ENCODE peak calls at places on chromosomes 5 and 9, in seven cellular contexts. T, V, Q, B, F, R and G are unnamed samples.

GRCh38 chr5:61538722-61539501 is 206.9 kb downstream of the ZSWIM6 start:
- DNase-seq in V (no peak), R (peak; percentile 64), B (no peak), Q (no peak), T (no peak), F (no peak), G (no peak)

GRCh38 chr5:14665949-14666741 is 1.6 kb downstream of the OTULIN start:
- DNase-seq in Q (peak; percentile 33), V (no peak), R (peak; percentile 31), F (peak; percentile 44), T (no peak), B (peak; percentile 42), G (no peak)

GRCh38 chr5:81022688-81023084 is 62.5 kb downstream of the RASGRF2 start:
- DNase-seq in R (peak; percentile 95), T (no peak), V (no peak), B (peak; percentile 23), F (no peak), Q (no peak), G (no peak)

GRCh38 chr5:147935032-147935431 is 28.7 kb upstream of the C5orf46 start:
- DNase-seq in V (peak; percentile 15), R (peak; percentile 85), B (peak; percentile 78), Q (peak; percentile 62), T (no peak), F (peak; percentile 54), G (peak; percentile 11)

GRCh38 chr5:14816999-14817761 is 54.4 kb downstream of the ANKH start:
- DNase-seq in F (peak; percentile 18), B (no peak), R (no peak), V (no peak), T (no peak), Q (peak; percentile 93), G (no peak)

GRCh38 chr5:38994329-38994927 is 79.8 kb downstream of the RICTOR start:
- DNase-seq in B (peak; percentile 81), R (peak; percentile 78), T (no peak), Q (peak; percentile 76), F (peak; percentile 77), V (no peak), G (peak; percentile 26)

GRCh38 chr5:125412561-125413535 is 666.4 kb upstream of the ZNF608 start:
- DNase-seq in R (peak; percentile 41), B (peak; percentile 96), Q (peak; percentile 91), V (peak; percentile 56), F (peak; percentile 96), T (peak; percentile 87), G (peak; percentile 80)

GRCh38 chr9:111916234-111916645 is 19.6 kb downstream of the UGCG start:
- DNase-seq in Q (no peak), R (no peak), B (no peak), F (peak; percentile 40), V (no peak), T (no peak), G (no peak)

GRCh38 chr9:107684224-107684623 is 194.7 kb upstream of the KLF4 start:
- DNase-seq in T (no peak), R (no peak), F (peak; percentile 73), Q (peak; percentile 59), B (peak; percentile 21), V (no peak), G (no peak)

GRCh38 chr5:171342362-171343111 is 33.5 kb downstream of the TLX3 start:
- DNase-seq in R (peak; percentile 86), F (peak; percentile 71), B (peak; percentile 77), T (peak; percentile 62), Q (peak; percentile 71), V (no peak), G (no peak)

GRCh38 chr5:180910735-180911134 is 11.8 kb downstream of the BTNL8 start:
- DNase-seq in B (peak; percentile 8), F (no peak), V (no peak), T (no peak), R (no peak), Q (no peak), G (no peak)

GRCh38 chr9:88660611-88661010 is 125.6 kb downstream of the NXNL2 start:
- DNase-seq in V (peak; percentile 10), F (peak; percentile 51), Q (peak; percentile 43), T (peak; percentile 64), B (peak; percentile 79), R (peak; percentile 48), G (no peak)

GRCh38 chr5:67198917-67199316 is 2.3 kb upstream of the CD180 start:
- DNase-seq in Q (no peak), F (no peak), V (no peak), T (no peak), R (no peak), B (no peak), G (no peak)

GRCh38 chr5:160081495-160081894 is 37.8 kb downstream of the PWWP2A start:
- DNase-seq in F (no peak), T (no peak), V (no peak), Q (no peak), R (no peak), B (no peak), G (no peak)

GRCh38 chr5:56099346-56099745 is 104.6 kb upstream of the IL6ST start:
- DNase-seq in V (no peak), B (no peak), T (no peak), R (peak; percentile 71), Q (peak; percentile 56), F (peak; percentile 35), G (no peak)

GRCh38 chr5:145562931-145563330 is 272.2 kb downstream of the PRELID2 start:
- DNase-seq in T (no peak), B (peak; percentile 33), Q (no peak), R (no peak), F (no peak), V (no peak), G (no peak)

GRCh38 chr5:139592289-139592688 is 31.1 kb downstream of the UBE2D2 start:
- DNase-seq in F (no peak), Q (no peak), B (no peak), V (no peak), T (no peak), R (no peak), G (no peak)

GRCh38 chr9:91555132-91555531 is 131.5 kb upstream of the NFIL3 start:
- DNase-seq in R (no peak), B (no peak), Q (peak; percentile 55), F (no peak), V (no peak), T (no peak), G (no peak)

GRCh38 chr9:119509291-119509905 is 140.2 kb upstream of the BRINP1 start:
- DNase-seq in Q (no peak), R (no peak), B (no peak), F (no peak), T (no peak), V (no peak), G (no peak)

GRCh38 chr5:38557309-38557710 is 864 bp upstream of the LIFR start:
- DNase-seq in Q (no peak), T (no peak), F (no peak), V (no peak), R (no peak), B (no peak), G (no peak)

GRCh38 chr9:36163049-36163839 is 5.9 kb upstream of the CCIN start:
- DNase-seq in Q (peak; percentile 86), B (peak; percentile 98), F (peak; percentile 84), R (no peak), V (peak; percentile 78), T (peak; percentile 92), G (no peak)

GRCh38 chr5:34501840-34502239 is 154.3 kb upstream of the RAI14 start:
- DNase-seq in V (no peak), T (no peak), Q (no peak), F (no peak), R (no peak), B (no peak), G (no peak)

GRCh38 chr5:112551437-112552018 is 132.5 kb upstream of the EPB41L4A start:
- DNase-seq in B (peak; percentile 62), R (peak; percentile 84), F (peak; percentile 66), T (no peak), Q (peak; percentile 72), V (no peak), G (peak; percentile 51)

GRCh38 chr5:116042375-116042774 is 10.1 kb downstream of the ARL14EPL start:
- DNase-seq in V (no peak), B (no peak), R (no peak), Q (no peak), T (no peak), F (no peak), G (no peak)

GRCh38 chr5:68565427-68565826 is 349.9 kb downstream of the PIK3R1 start:
- DNase-seq in B (no peak), R (no peak), Q (no peak), V (no peak), T (no peak), F (no peak), G (no peak)

GRCh38 chr5:142600611-142601360 is 85.1 kb downstream of the FGF1 start:
- DNase-seq in R (peak; percentile 91), Q (peak; percentile 91), T (no peak), B (no peak), F (peak; percentile 93), V (no peak), G (no peak)

GRCh38 chr5:79111960-79112702 is 522 bp downstream of the BHMT start:
- DNase-seq in R (no peak), V (no peak), Q (no peak), T (peak; percentile 33), F (no peak), B (no peak), G (no peak)

GRCh38 chr5:178335287-178336030 is 102.9 kb upstream of the PHYKPL start:
- DNase-seq in B (no peak), F (no peak), V (no peak), T (no peak), R (no peak), Q (no peak), G (no peak)
- H2AK5ac ChIP-seq in B (no peak overlapping the region), F (no peak overlapping the region), V (no peak overlapping the region), T (no peak overlapping the region), R (no peak overlapping the region), Q (no peak overlapping the region), G (no peak overlapping the region)

GRCh38 chr5:113864437-113864836 is 350.9 kb downstream of the YTHDC2 start:
- DNase-seq in F (no peak), R (no peak), V (no peak), T (no peak), B (no peak), Q (no peak), G (no peak)
- H4K8ac ChIP-seq in F (no peak overlapping the region), R (no peak overlapping the region), V (no peak overlapping the region), T (no peak overlapping the region), B (no peak overlapping the region), Q (no peak overlapping the region), G (no peak overlapping the region)

GRCh38 chr5:82044015-82044414 is 72.2 kb downstream of the ATG10 start:
- DNase-seq in T (no peak), Q (no peak), V (no peak), B (no peak), F (no peak), R (no peak), G (no peak)
- H2AK5ac ChIP-seq in T (no peak overlapping the region), Q (no peak overlapping the region), V (no peak overlapping the region), B (no peak overlapping the region), F (no peak overlapping the region), R (no peak overlapping the region), G (no peak overlapping the region)

GRCh38 chr9:9961487-9961886 is 651.3 kb downstream of the PTPRD start:
- DNase-seq in R (no peak), Q (no peak), F (no peak), V (no peak), B (no peak), T (no peak), G (no peak)
- H4K8ac ChIP-seq in R (no peak overlapping the region), Q (no peak overlapping the region), F (no peak overlapping the region), V (no peak overlapping the region), B (no peak overlapping the region), T (no peak overlapping the region), G (no peak overlapping the region)

DNA sequence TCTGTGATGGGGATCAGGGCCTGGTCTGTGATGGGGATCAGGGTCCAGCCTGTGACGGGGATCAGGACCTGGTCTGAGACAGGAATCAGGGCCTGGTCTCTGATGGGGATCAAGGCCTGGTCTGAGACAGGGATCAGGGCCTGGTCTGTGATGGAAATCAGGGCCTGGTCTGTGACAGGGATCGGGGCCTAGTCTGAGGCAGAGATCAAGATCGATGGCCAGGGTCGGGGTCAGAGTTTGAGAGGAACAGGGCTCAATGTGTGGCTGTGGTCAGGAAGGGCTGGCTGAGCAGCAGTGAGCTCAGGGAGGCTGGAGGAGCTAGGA is 33.8 kb upstream of the TMEM250 start:
- DNase-seq in B (no peak), R (no peak), T (no peak), Q (no peak), V (no peak), F (no peak), G (no peak)
- H2AK5ac ChIP-seq in B (no peak overlapping the region), R (no peak overlapping the region), T (no peak overlapping the region), Q (no peak overlapping the region), V (peak overlapping the region; percentile 82), F (no peak overlapping the region), G (no peak overlapping the region)